ENCODE peak calls at places on chromosomes 2 and 18, in five cellular contexts. X, K, A, V and N are unnamed samples.
A peak's percentile ranks its signal among the peaks of the same experiment; 100 is the strongest.

GRCh38 chr2:174771631-174772491 is 7.6 kb upstream of the CHRNA1 start:
- DNase-seq in A (peak; percentile 44), X (peak; percentile 71), V (no peak), K (peak; percentile 56), N (peak; percentile 81)

GRCh38 chr2:65370387-65371093 is 61.9 kb downstream of the SPRED2 start:
- DNase-seq in A (no peak), K (no peak), V (peak; percentile 30), X (peak; percentile 49), N (no peak)

GRCh38 chr18:23710068-23710527 is 20.8 kb downstream of the LAMA3 start:
- DNase-seq in V (no peak), A (peak; percentile 48), K (no peak), X (peak; percentile 70), N (no peak)

GRCh38 chr2:157901325-157901724 is 25.2 kb upstream of the ACVR1 start:
- DNase-seq in V (no peak), X (peak; percentile 46), A (no peak), K (no peak), N (no peak)

GRCh38 chr2:191922736-191923651 is 76.1 kb upstream of the CAVIN2 start:
- DNase-seq in X (no peak), A (no peak), V (peak; percentile 82), K (no peak), N (no peak)

GRCh38 chr2:98917031-98917459 is 19.0 kb downstream of the CRACDL start:
- DNase-seq in K (no peak), X (no peak), A (peak; percentile 8), V (no peak), N (no peak)

GRCh38 chr18:50494569-50494968 is 65.3 kb upstream of the MAPK4 start:
- DNase-seq in A (no peak), X (no peak), K (no peak), V (no peak), N (no peak)

GRCh38 chr2:172087780-172088244 is 2.5 kb downstream of the DLX1 start:
- DNase-seq in V (no peak), X (no peak), A (no peak), K (no peak), N (peak; percentile 42)

GRCh38 chr18:54269924-54270844 is 867 bp downstream of the POLI start:
- DNase-seq in K (peak; percentile 9), A (peak; percentile 68), X (peak; percentile 72), V (no peak), N (peak; percentile 65)

GRCh38 chr18:49476664-49477411 is 10.2 kb downstream of the C18orf32 start:
- DNase-seq in V (no peak), A (no peak), K (no peak), X (peak; percentile 45), N (no peak)

GRCh38 chr2:239101071-239101470 is 253.2 kb downstream of the TWIST2 start:
- DNase-seq in V (no peak), A (no peak), K (no peak), X (no peak), N (no peak)

GRCh38 chr2:18346364-18346763 is 214.1 kb downstream of the RDH14 start:
- DNase-seq in V (no peak), X (no peak), K (no peak), A (no peak), N (no peak)

GRCh38 chr2:110993557-110994231 is 127.0 kb upstream of the BCL2L11 start:
- DNase-seq in A (no peak), K (no peak), V (no peak), X (no peak), N (no peak)

GRCh38 chr2:128536925-128537620 is 218.4 kb upstream of the HS6ST1 start:
- DNase-seq in K (no peak), V (no peak), A (peak; percentile 77), X (peak; percentile 57), N (no peak)

GRCh38 chr18:58669731-58670379 is 1.4 kb upstream of the MALT1 start:
- DNase-seq in V (peak; percentile 31), A (peak; percentile 78), X (no peak), K (peak; percentile 29), N (no peak)

GRCh38 chr18:48328473-48329205 is 80.5 kb downstream of the ZBTB7C start:
- DNase-seq in V (no peak), K (no peak), X (no peak), A (peak; percentile 8), N (no peak)

GRCh38 chr2:139790807-139791206 is 1010.6 kb upstream of the NXPH2 start:
- DNase-seq in V (no peak), X (no peak), A (peak; percentile 29), K (peak; percentile 13), N (no peak)

GRCh38 chr2:191803007-191803406 is 43.9 kb downstream of the CAVIN2 start:
- DNase-seq in A (no peak), X (no peak), V (no peak), K (no peak), N (no peak)

GRCh38 chr2:188495990-188496431 is 204.3 kb downstream of the GULP1 start:
- DNase-seq in A (peak; percentile 86), X (peak; percentile 10), V (no peak), K (no peak), N (peak; percentile 29)

GRCh38 chr2:235004289-235004903 is 52.6 kb downstream of the SH3BP4 start:
- DNase-seq in V (no peak), X (no peak), K (no peak), A (no peak), N (no peak)

GRCh38 chr2:55550368-55551102 is 31.0 kb downstream of the CFAP36 start:
- DNase-seq in A (no peak), K (no peak), V (no peak), X (no peak), N (no peak)

GRCh38 chr2:133777607-133778006 is 209.3 kb upstream of the NCKAP5 start:
- DNase-seq in K (no peak), A (peak; percentile 8), X (no peak), V (no peak), N (no peak)

GRCh38 chr18:48302736-48303135 is 106.4 kb downstream of the ZBTB7C start:
- DNase-seq in A (no peak), X (no peak), K (no peak), V (no peak), N (no peak)

GRCh38 chr2:240411261-240412160 is 24.0 kb upstream of the GPC1 start:
- DNase-seq in V (no peak), X (no peak), A (no peak), K (no peak), N (no peak)

GRCh38 chr2:68292108-68292710 is 27.5 kb downstream of the CNRIP1 start:
- DNase-seq in V (no peak), A (peak; percentile 24), K (no peak), X (peak; percentile 68), N (peak; percentile 39)

GRCh38 chr18:70907673-70908072 is 618.8 kb downstream of the SOCS6 start:
- DNase-seq in K (no peak), A (no peak), V (no peak), X (no peak), N (no peak)

GRCh38 chr2:133334923-133335322 is 233.3 kb downstream of the NCKAP5 start:
- DNase-seq in A (no peak), X (no peak), K (no peak), V (no peak), N (no peak)

GRCh38 chr2:221715783-221716386 is 143.8 kb upstream of the EPHA4 start:
- DNase-seq in V (no peak), A (no peak), K (no peak), X (no peak), N (no peak)

GRCh38 chr2:84779781-84780180 is 101.1 kb downstream of the TRABD2A start:
- DNase-seq in X (peak; percentile 19), A (no peak), K (no peak), V (no peak), N (no peak)

GRCh38 chr2:84770280-84770679 is 110.6 kb downstream of the TRABD2A start:
- DNase-seq in A (no peak), X (no peak), K (no peak), V (no peak), N (no peak)

GRCh38 chr2:84778921-84779320 is 102.0 kb downstream of the TRABD2A start:
- DNase-seq in A (no peak), K (no peak), X (no peak), V (no peak), N (no peak)

GRCh38 chr2:84771251-84771650 is 109.6 kb downstream of the TRABD2A start:
- DNase-seq in A (no peak), X (no peak), K (no peak), V (no peak), N (no peak)

GRCh38 chr2:84776011-84776410 is 104.9 kb downstream of the TRABD2A start:
- DNase-seq in K (no peak), V (no peak), X (no peak), A (no peak), N (no peak)
- TF ChIP-seq JUND in K (no peak), V (no peak), X (no peak), A (peak; percentile 9), N (no peak)

GRCh38 chr2:45137941-45138695 is 128.9 kb upstream of the SIX2 start:
- DNase-seq in K (no peak), V (no peak), X (no peak), A (no peak), N (no peak)
- TF ChIP-seq JUND in K (no peak), V (no peak), X (no peak), A (no peak), N (no peak)

DNA sequence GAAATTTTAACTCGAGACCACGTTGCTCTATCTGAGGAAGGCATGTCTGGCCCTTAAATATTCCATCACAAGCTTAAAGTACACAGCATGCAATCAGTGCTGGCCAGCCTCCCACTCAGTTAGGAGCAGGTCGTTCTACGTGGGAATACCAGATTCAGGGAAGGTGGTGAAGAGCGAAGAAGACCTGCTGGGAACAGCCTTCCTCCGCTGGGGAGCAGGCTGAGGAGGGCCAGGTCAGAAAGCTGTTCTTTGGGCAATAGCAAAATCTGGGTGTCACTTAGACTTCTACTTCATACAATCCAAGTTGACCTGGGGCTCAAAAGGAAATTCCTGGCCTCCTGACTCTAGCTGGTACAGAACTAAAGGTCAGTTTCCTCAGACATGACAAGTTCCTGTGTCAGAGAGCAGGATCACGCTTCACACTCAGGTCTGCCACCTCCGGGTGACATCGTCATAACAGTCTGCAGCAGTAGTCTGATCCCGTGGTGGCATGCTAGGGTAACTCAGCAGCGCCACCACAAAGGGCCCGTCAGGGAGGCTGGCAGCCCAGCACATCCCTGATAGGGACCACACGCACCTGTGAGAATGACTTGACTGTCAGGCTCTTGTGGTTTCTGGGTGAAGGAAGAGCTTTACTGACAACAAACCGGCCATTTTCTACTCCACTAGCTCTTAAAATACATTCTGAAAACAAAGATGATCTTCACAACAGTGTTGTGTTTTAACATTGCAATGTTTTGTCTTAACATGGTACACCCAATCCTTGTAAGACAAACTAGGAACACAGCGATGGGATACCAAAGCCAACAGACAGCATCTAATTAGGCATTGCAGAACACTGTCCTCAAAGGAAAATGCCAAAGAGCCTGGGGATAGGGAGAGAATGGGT is 35.2 kb upstream of the NAPG start:
- DNase-seq in X (peak; percentile 49), A (peak; percentile 73), V (peak; percentile 58), K (peak; percentile 22), N (no peak)
- TF ChIP-seq JUND in X (no peak), A (no peak), V (no peak), K (no peak), N (no peak)

DNA sequence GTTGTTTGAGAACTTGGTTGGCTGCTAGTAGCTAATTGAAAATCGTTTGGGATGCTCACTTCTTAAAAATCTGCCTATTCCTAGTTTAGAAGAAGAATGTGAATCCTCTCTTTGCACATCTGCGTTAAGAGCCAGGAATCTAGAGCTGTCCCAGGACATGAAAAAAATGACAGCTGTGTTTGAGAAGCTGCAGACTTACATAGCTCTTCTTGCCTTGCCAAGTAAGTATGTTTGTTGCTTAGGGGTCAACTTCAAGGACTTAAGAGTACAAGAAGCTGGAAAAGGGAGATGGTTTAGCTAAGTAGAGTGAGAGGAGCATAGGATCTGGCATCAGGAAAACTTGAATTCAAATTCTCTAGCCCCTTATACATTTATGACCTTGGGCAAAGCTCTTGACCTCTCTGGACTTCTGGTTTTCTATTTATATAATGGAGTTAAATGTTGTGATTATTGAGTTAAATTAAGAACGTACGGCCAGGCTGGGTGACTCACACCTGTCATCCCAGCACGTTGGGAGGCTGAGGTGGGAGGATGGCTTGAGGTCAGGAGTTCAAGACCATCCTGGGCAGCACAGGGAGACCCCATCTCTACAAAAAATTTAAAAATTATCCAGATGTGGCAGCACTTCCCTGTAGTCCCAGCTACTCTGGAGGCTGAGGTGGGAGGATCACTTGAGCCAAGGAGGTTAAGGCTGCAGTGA is 55.2 kb upstream of the STON1 start:
- DNase-seq in K (no peak), X (no peak), A (no peak), V (no peak), N (no peak)
- TF ChIP-seq JUND in K (no peak), X (no peak), A (no peak), V (no peak), N (no peak)